ENCODE peak calls at places on chromosomes 4 and X, in eight cellular contexts. V is germinal center; T is choroid plexus epithelial cell; R is stimulated activated CD8-positive, alpha-beta memory T cell treated with anti-CD3 and anti-CD28 coated beads, Interleukin-2, amount 100 ng/mL, for 1 hour; E is HuH-7.5; Q is bronchial epithelial cell; I is AG08396; H is activated CD4-positive, alpha-beta T cell treated with anti-CD3 and anti-CD28 coated beads, Interleukin-2, amount 50 U/mL, for 1 hour. J is an unnamed sample.

GRCh38 chrX:30643313-30643821 is 9.9 kb upstream of the GK start:
- DNase-seq in V (no peak), T (peak; percentile 92), R (no peak), E (no peak), Q (peak; percentile 44), I (peak; percentile 28), H (no peak), J (no peak)

GRCh38 chr4:64158648-64159326 is 250.5 kb downstream of the TECRL start:
- DNase-seq in V (peak; percentile 7), T (peak; percentile 70), R (no peak), E (peak; percentile 4), Q (peak; percentile 61), I (peak; percentile 14), H (peak; percentile 10), J (peak; percentile 67)

GRCh38 chr4:24514808-24515207 is 69.5 kb downstream of the DHX15 start:
- DNase-seq in V (peak; percentile 7), T (peak; percentile 28), R (no peak), E (no peak), Q (no peak), I (no peak), H (no peak), J (no peak)

GRCh38 chr4:102089850-102090621 is 255.2 kb downstream of the SLC39A8 start:
- DNase-seq in V (no peak), T (no peak), R (no peak), E (no peak), Q (no peak), I (no peak), H (no peak), J (no peak)

GRCh38 chr4:104064650-104065577 is 345.1 kb upstream of the TACR3 start:
- DNase-seq in V (no peak), T (peak; percentile 30), R (no peak), E (peak; percentile 10), Q (peak; percentile 43), I (peak; percentile 2), H (no peak), J (peak; percentile 29)

GRCh38 chr4:23934915-23935314 is 45.1 kb upstream of the PPARGC1A start:
- DNase-seq in V (no peak), T (peak; percentile 97), R (no peak), E (no peak), Q (peak; percentile 54), I (peak; percentile 81), H (no peak), J (peak; percentile 84)

GRCh38 chrX:51847463-51847862 is 46.0 kb upstream of the MAGED1 start:
- DNase-seq in V (no peak), T (no peak), R (no peak), E (no peak), Q (no peak), I (no peak), H (no peak), J (no peak)

GRCh38 chrX:17535229-17535628 is 160.2 kb downstream of the NHS start:
- DNase-seq in V (peak; percentile 2), T (peak; percentile 65), R (no peak), E (no peak), Q (no peak), I (peak; percentile 32), H (peak; percentile 6), J (no peak)

GRCh38 chr4:142416711-142417275 is 429.3 kb downstream of the INPP4B start:
- DNase-seq in V (no peak), T (peak; percentile 56), R (no peak), E (no peak), Q (peak; percentile 91), I (no peak), H (no peak), J (no peak)

GRCh38 chrX:29617276-29617675 is 598.1 kb upstream of the MAGEB2 start:
- DNase-seq in V (no peak), T (peak; percentile 40), R (no peak), E (no peak), Q (no peak), I (peak; percentile 40), H (no peak), J (no peak)

GRCh38 chr4:137125011-137125410 is 407.3 kb downstream of the PCDH18 start:
- DNase-seq in V (no peak), T (peak; percentile 10), R (no peak), E (no peak), Q (no peak), I (peak; percentile 15), H (no peak), J (no peak)

GRCh38 chrX:48945517-48946348 is 11.7 kb downstream of the OTUD5 start:
- DNase-seq in V (peak; percentile 18), T (peak; percentile 66), R (peak; percentile 22), E (peak; percentile 55), Q (peak; percentile 8), I (peak; percentile 78), H (peak; percentile 46), J (peak; percentile 51)

GRCh38 chr4:29002151-29002550 is 1718.0 kb upstream of the PCDH7 start:
- DNase-seq in V (no peak), T (no peak), R (no peak), E (no peak), Q (no peak), I (no peak), H (no peak), J (no peak)

GRCh38 chrX:7069556-7069955 is 78.0 kb upstream of the STS start:
- DNase-seq in V (no peak), T (no peak), R (no peak), E (no peak), Q (no peak), I (no peak), H (no peak), J (no peak)

GRCh38 chr4:62881901-62882300 is 1527.3 kb downstream of the TECRL start:
- DNase-seq in V (no peak), T (peak; percentile 4), R (no peak), E (no peak), Q (peak; percentile 13), I (no peak), H (no peak), J (no peak)

GRCh38 chr4:158302076-158302866 is 92.0 kb downstream of the TMEM144 start:
- DNase-seq in V (no peak), T (peak; percentile 73), R (no peak), E (no peak), Q (peak; percentile 91), I (peak; percentile 35), H (no peak), J (no peak)

GRCh38 chr4:158793021-158793420 is 24.2 kb downstream of the FNIP2 start:
- DNase-seq in V (no peak), T (no peak), R (no peak), E (no peak), Q (peak; percentile 87), I (no peak), H (no peak), J (no peak)

GRCh38 chr4:48939785-48940184 is 33.2 kb upstream of the OCIAD2 start:
- DNase-seq in V (no peak), T (peak; percentile 88), R (no peak), E (no peak), Q (peak; percentile 96), I (peak; percentile 21), H (no peak), J (peak; percentile 54)

GRCh38 chr4:28007693-28008092 is 1147.1 kb downstream of the STIM2 start:
- DNase-seq in V (no peak), T (no peak), R (no peak), E (no peak), Q (no peak), I (no peak), H (no peak), J (no peak)

GRCh38 chr4:153822316-153822715 is 33.4 kb upstream of the SFRP2 start:
- DNase-seq in V (no peak), T (no peak), R (no peak), E (no peak), Q (peak; percentile 64), I (no peak), H (no peak), J (no peak)

GRCh38 chrX:3548743-3549441 is 164.6 kb downstream of the PRKX start:
- DNase-seq in V (no peak), T (peak; percentile 84), R (no peak), E (peak; percentile 0), Q (peak; percentile 41), I (peak; percentile 18), H (no peak), J (no peak)

GRCh38 chr4:41009411-41009810 is 204.9 kb downstream of the APBB2 start:
- DNase-seq in V (no peak), T (peak; percentile 68), R (no peak), E (no peak), Q (peak; percentile 93), I (peak; percentile 8), H (no peak), J (no peak)

GRCh38 chr4:40238008-40238699 is 41.3 kb downstream of the RHOH start:
- DNase-seq in V (no peak), T (no peak), R (no peak), E (no peak), Q (no peak), I (no peak), H (no peak), J (no peak)

GRCh38 chrX:129875669-129876068 is 30.3 kb upstream of the UTP14A start:
- DNase-seq in V (no peak), T (peak; percentile 64), R (no peak), E (no peak), Q (peak; percentile 62), I (peak; percentile 61), H (no peak), J (no peak)

GRCh38 chr4:7237863-7238262 is 45.5 kb downstream of the SORCS2 start:
- DNase-seq in V (no peak), T (no peak), R (no peak), E (no peak), Q (no peak), I (no peak), H (no peak), J (no peak)